ENCODE peak calls at places on chromosomes 12 and 14, in seven cellular contexts. H is neuronal stem cell; E is thoracic aorta; O is heart left ventricle; R is CD8-positive, alpha-beta memory T cell; Q is H9; G is tibial nerve. C is an unnamed sample. For H3K27me3, the result is how much of the 10 kb centered on the place peaks cover.

GRCh38 chr14:60206249-60206670 is 41.1 kb upstream of the DHRS7 start:
- DNase-seq in H (no peak), E (no peak), O (no peak), R (no peak), Q (no peak), G (no peak), C (no peak)

GRCh38 chr12:67269632-67270578 is 747 bp downstream of the CAND1 start:
- DNase-seq in H (no peak), E (no peak), O (peak), R (peak), Q (peak), G (peak), C (peak)

GRCh38 chr14:34580381-34580780 is 40.9 kb upstream of the EAPP start:
- DNase-seq in H (no peak), E (no peak), O (no peak), R (no peak), Q (no peak), G (no peak), C (no peak)

GRCh38 chr12:77120156-77120555 is 54.8 kb upstream of the E2F7 start:
- DNase-seq in H (no peak), E (no peak), O (no peak), R (no peak), Q (no peak), G (no peak), C (no peak)

GRCh38 chr14:37032863-37033262 is 139.5 kb downstream of the SLC25A21 start:
- DNase-seq in H (no peak), E (no peak), O (no peak), R (no peak), Q (no peak), G (no peak), C (no peak)

GRCh38 chr14:99649219-99649618 is 4.3 kb downstream of the HHIPL1 start:
- DNase-seq in H (no peak), E (no peak), O (no peak), R (no peak), Q (no peak), G (no peak), C (no peak)

GRCh38 chr14:102527255-102528232 is 18.0 kb upstream of the ANKRD9 start:
- DNase-seq in H (no peak), E (no peak), O (no peak), R (no peak), Q (no peak), G (no peak), C (no peak)

GRCh38 chr12:100661300-100661951 is 87.9 kb downstream of the GAS2L3 start:
- DNase-seq in H (no peak), E (no peak), O (no peak), R (no peak), Q (peak), G (no peak), C (no peak)

GRCh38 chr14:61385002-61385685 is 63.8 kb downstream of the PRKCH start:
- DNase-seq in H (no peak), E (no peak), O (no peak), R (peak), Q (no peak), G (no peak), C (peak)

GRCh38 chr12:40921563-40922163 is 229.4 kb downstream of the CNTN1 start:
- DNase-seq in H (no peak), E (no peak), O (no peak), R (no peak), Q (no peak), G (no peak), C (no peak)

GRCh38 chr12:54421175-54421872 is 2.3 kb upstream of the ITGA5 start:
- DNase-seq in H (no peak), E (peak), O (peak), R (no peak), Q (no peak), G (peak), C (no peak)

GRCh38 chr12:117732761-117733160 is 236.0 kb downstream of the KSR2 start:
- DNase-seq in H (no peak), E (no peak), O (no peak), R (no peak), Q (peak), G (no peak), C (no peak)

GRCh38 chr12:22744197-22744596 is 119.2 kb downstream of the ETNK1 start:
- DNase-seq in H (no peak), E (no peak), O (no peak), R (no peak), Q (no peak), G (no peak), C (no peak)

GRCh38 chr12:62317017-62317416 is 56.8 kb downstream of the USP15 start:
- DNase-seq in H (no peak), E (no peak), O (no peak), R (no peak), Q (no peak), G (no peak), C (no peak)

GRCh38 chr12:98646165-98646764 is 1.2 kb downstream of the APAF1 start:
- DNase-seq in H (no peak), E (no peak), O (no peak), R (no peak), Q (no peak), G (no peak), C (no peak)

GRCh38 chr12:114835031-114835430 is 151.1 kb upstream of the TBX3 start:
- DNase-seq in H (no peak), E (no peak), O (no peak), R (no peak), Q (no peak), G (no peak), C (no peak)

GRCh38 chr12:101749657-101750056 is 10.4 kb upstream of the SYCP3 start:
- DNase-seq in H (no peak), E (no peak), O (no peak), R (no peak), Q (no peak), G (no peak), C (no peak)

GRCh38 chr12:93089805-93090569 is 160.9 kb upstream of the EEA1 start:
- DNase-seq in H (no peak), E (no peak), O (no peak), R (no peak), Q (no peak), G (no peak), C (no peak)

GRCh38 chr14:77303417-77304156 is 17.1 kb downstream of the POMT2 start:
- DNase-seq in H (no peak), E (no peak), O (no peak), R (no peak), Q (no peak), G (no peak), C (no peak)

GRCh38 chr12:116528498-116528897 is 30.7 kb upstream of the MAP1LC3B2 start:
- DNase-seq in H (no peak), E (no peak), O (no peak), R (no peak), Q (no peak), G (no peak), C (no peak)

GRCh38 chr12:63301311-63301710 is 150.3 kb upstream of the AVPR1A start:
- DNase-seq in H (no peak), E (no peak), O (no peak), R (no peak), Q (no peak), G (no peak), C (no peak)

GRCh38 chr14:93977790-93978581 is 1.6 kb upstream of the ASB2 start:
- DNase-seq in H (no peak), E (no peak), O (no peak), R (peak), Q (no peak), G (no peak), C (peak)

GRCh38 chr12:27331927-27332324 is 710 bp upstream of the BMAL2 start:
- DNase-seq in H (no peak), E (no peak), O (no peak), R (no peak), Q (no peak), G (no peak), C (no peak)

GRCh38 chr14:39488600-39488999 is 56.4 kb upstream of the FBXO33 start:
- DNase-seq in H (peak), E (no peak), O (no peak), R (no peak), Q (peak), G (no peak), C (no peak)

GRCh38 chr12:39571351-39571750 is 48.3 kb downstream of the ABCD2 start:
- DNase-seq in H (no peak), E (no peak), O (no peak), R (no peak), Q (no peak), G (no peak), C (no peak)

GRCh38 chr12:95593266-95593871 is 42.1 kb upstream of the USP44 start:
- DNase-seq in H (no peak), E (no peak), O (peak), R (no peak), Q (no peak), G (no peak), C (no peak)

GRCh38 chr12:111451649-111452129 is 46.0 kb downstream of the SH2B3 start:
- DNase-seq in H (peak), E (no peak), O (no peak), R (no peak), Q (no peak), G (no peak), C (no peak)

GRCh38 chr12:83323866-83324265 is 637.2 kb downstream of the TMTC2 start:
- DNase-seq in H (no peak), E (no peak), O (no peak), R (no peak), Q (no peak), G (no peak), C (no peak)

GRCh38 chr12:27592548-27592947 is 68.5 kb downstream of the PPFIBP1 start:
- DNase-seq in H (no peak), E (peak), O (peak), R (no peak), Q (no peak), G (no peak), C (no peak)

GRCh38 chr14:78631551-78631950 is 461.4 kb downstream of the NRXN3 start:
- DNase-seq in H (no peak), E (no peak), O (no peak), R (no peak), Q (no peak), G (no peak), C (no peak)

GRCh38 chr12:51635371-51635770 is 44.3 kb downstream of the SCN8A start:
- DNase-seq in H (no peak), E (no peak), O (no peak), R (no peak), Q (no peak), G (no peak), C (no peak)

GRCh38 chr12:132528564-132529106 is 38.7 kb downstream of the FBRSL1 start:
- DNase-seq in H (no peak), E (no peak), O (no peak), R (no peak), Q (no peak), G (no peak), C (no peak)

GRCh38 chr12:132527186-132527882 is 37.4 kb downstream of the FBRSL1 start:
- DNase-seq in H (no peak), E (no peak), O (no peak), R (no peak), Q (no peak), G (no peak), C (no peak)

GRCh38 chr12:132525833-132526455 is 36.0 kb downstream of the FBRSL1 start:
- DNase-seq in H (no peak), E (no peak), O (no peak), R (no peak), Q (no peak), G (no peak), C (no peak)

GRCh38 chr12:132529156-132529839 is 39.3 kb downstream of the FBRSL1 start:
- DNase-seq in H (no peak), E (no peak), O (no peak), R (no peak), Q (no peak), G (no peak), C (no peak)

GRCh38 chr12:132527883-132528264 is 37.9 kb downstream of the FBRSL1 start:
- DNase-seq in H (no peak), E (no peak), O (no peak), R (no peak), Q (no peak), G (no peak), C (no peak)
- H3K27me3 ChIP-seq in H (under half), E (under half), O (under half), R (under half), Q (under half), G (under half), C (under half)

DNA sequence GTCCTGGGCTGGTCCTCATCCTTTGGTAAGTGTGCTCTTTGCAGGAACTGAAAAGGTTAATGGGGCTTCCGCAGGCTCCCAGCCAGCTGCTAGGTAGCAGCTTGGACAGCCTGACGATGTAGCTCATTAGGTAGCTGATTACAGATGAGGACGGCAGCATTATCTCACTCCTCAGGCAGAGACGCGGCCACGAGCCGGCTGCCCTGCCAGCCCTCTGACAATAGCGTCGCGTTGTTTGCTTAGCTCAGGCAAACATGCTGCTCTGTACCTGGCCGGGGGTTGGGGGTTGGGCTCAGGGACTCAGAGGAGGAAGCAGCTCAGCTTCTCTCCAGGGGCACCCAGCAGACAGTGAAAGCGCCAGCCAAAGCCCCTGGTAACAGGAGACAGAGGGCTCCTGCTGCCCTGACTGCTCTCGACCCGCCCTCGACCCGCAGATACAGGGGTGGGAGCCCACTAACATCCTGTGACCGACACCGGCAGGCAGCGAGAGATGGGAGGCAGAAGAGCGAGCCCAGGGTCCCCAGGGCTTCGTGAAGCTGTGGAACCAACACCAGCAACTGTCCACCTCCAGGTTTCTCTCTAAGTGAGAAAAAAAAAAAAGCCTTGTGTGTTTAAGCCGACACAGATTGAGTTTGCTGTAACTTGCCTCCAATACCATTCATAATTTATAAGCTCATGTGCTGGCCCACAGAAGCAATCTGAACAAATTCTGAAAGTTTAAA is 53.4 kb upstream of the DLK1 start:
- DNase-seq in H (no peak), E (no peak), O (no peak), R (no peak), Q (peak), G (no peak), C (no peak)
- H3K27me3 ChIP-seq in H (under half), E (under half), O (half or more), R (under half), Q (under half), G (under half), C (under half)

GRCh38 chr12:3945671-3946070 is 72.5 kb upstream of the PARP11 start:
- DNase-seq in H (no peak), E (no peak), O (no peak), R (no peak), Q (no peak), G (no peak), C (no peak)
- H3K27me3 ChIP-seq in H (under half), E (under half), O (under half), R (under half), Q (under half), G (under half), C (under half)

GRCh38 chr12:94147377-94147990 is 893 bp upstream of the PLXNC1 start:
- DNase-seq in H (no peak), E (no peak), O (no peak), R (no peak), Q (no peak), G (no peak), C (no peak)
- H3K27me3 ChIP-seq in H (under half), E (under half), O (under half), R (under half), Q (under half), G (under half), C (under half)

DNA sequence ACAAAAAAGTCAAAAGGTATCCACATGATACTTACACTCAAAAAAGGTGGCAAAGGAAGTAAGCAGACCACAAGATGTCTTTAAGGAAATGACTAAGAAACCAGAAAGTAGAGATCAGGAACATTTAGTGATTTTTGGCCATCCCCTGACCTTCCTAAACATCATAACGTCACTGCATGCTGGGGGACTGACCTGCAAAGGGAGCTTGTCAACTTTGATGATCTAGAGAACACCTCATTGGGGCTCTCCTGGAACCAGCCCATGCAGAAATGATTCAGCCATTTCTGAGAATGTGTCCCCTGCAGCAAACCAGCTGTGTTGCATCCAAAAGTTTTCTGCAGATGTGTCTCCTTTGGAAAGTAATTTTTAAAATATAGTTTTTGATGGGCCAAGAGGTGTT is 152.2 kb upstream of the RASSF8 start:
- DNase-seq in H (no peak), E (no peak), O (no peak), R (no peak), Q (no peak), G (no peak), C (no peak)
- H3K27me3 ChIP-seq in H (under half), E (under half), O (under half), R (under half), Q (under half), G (under half), C (under half)

GRCh38 chr12:132215644-132215989 is 71.4 kb downstream of the NOC4L start:
- DNase-seq in H (no peak), E (no peak), O (no peak), R (no peak), Q (no peak), G (no peak), C (no peak)
- H3K27me3 ChIP-seq in H (under half), E (under half), O (under half), R (under half), Q (under half), G (under half), C (under half)

C was measured in CD4-positive, alpha-beta T cell.